ENCODE peak calls at places on chromosomes 12 and 14, in seven cellular contexts. G is pancreas; Q is left ventricle myocardium inferior; Z is astrocyte; L is adrenal gland; J is hepatocyte; X is CD8-positive, alpha-beta T cell. D is an unnamed sample.

GRCh38 chr14:71511152-71511551 is 421.1 kb upstream of the RGS6 start:
- DNase-seq in G (no peak), Q (no peak), Z (no peak), L (no peak), J (no peak), X (no peak), D (no peak)

GRCh38 chr12:47753021-47754001 is 5.4 kb downstream of the RAPGEF3 start:
- DNase-seq in G (peak), Q (peak), Z (no peak), L (peak), J (no peak), X (no peak), D (no peak)

GRCh38 chr14:102217987-102218421 is 78.3 kb downstream of the WDR20 start:
- DNase-seq in G (no peak), Q (no peak), Z (no peak), L (no peak), J (no peak), X (no peak), D (no peak)

GRCh38 chr14:89190779-89191513 is 226.1 kb downstream of the FOXN3 start:
- DNase-seq in G (no peak), Q (no peak), Z (no peak), L (no peak), J (no peak), X (no peak), D (no peak)

GRCh38 chr12:19643635-19644034 is 204.3 kb downstream of the AEBP2 start:
- DNase-seq in G (no peak), Q (no peak), Z (peak), L (no peak), J (peak), X (no peak), D (no peak)

GRCh38 chr12:52818376-52818775 is 4.5 kb upstream of the KRT4 start:
- DNase-seq in G (no peak), Q (no peak), Z (no peak), L (no peak), J (peak), X (no peak), D (no peak)

GRCh38 chr12:88935856-88936255 is 355.6 kb upstream of the KITLG start:
- DNase-seq in G (no peak), Q (no peak), Z (peak), L (no peak), J (no peak), X (no peak), D (no peak)

GRCh38 chr12:84813780-84814663 is 98.6 kb downstream of the SLC6A15 start:
- DNase-seq in G (no peak), Q (no peak), Z (no peak), L (no peak), J (no peak), X (no peak), D (no peak)

GRCh38 chr14:75153295-75153694 is 23.1 kb downstream of the TMED10 start:
- DNase-seq in G (no peak), Q (no peak), Z (no peak), L (no peak), J (peak), X (no peak), D (no peak)

GRCh38 chr12:120999191-121000120 is 16.8 kb downstream of the C12orf43 start:
- DNase-seq in G (peak), Q (no peak), Z (peak), L (no peak), J (no peak), X (no peak), D (no peak)

GRCh38 chr12:51863363-51863920 is 14.9 kb upstream of the FIGNL2 start:
- DNase-seq in G (no peak), Q (no peak), Z (no peak), L (no peak), J (no peak), X (no peak), D (peak)

GRCh38 chr12:68086019-68086603 is 73.4 kb downstream of the IFNG start:
- DNase-seq in G (no peak), Q (no peak), Z (no peak), L (no peak), J (no peak), X (no peak), D (no peak)

GRCh38 chr12:5335059-5335458 is 96.8 kb upstream of the NTF3 start:
- DNase-seq in G (no peak), Q (no peak), Z (no peak), L (no peak), J (no peak), X (no peak), D (no peak)

GRCh38 chr12:10554971-10555481 is 49.3 kb downstream of the EIF2S3B start:
- DNase-seq in G (no peak), Q (no peak), Z (no peak), L (no peak), J (no peak), X (peak), D (no peak)

GRCh38 chr14:100376751-100377171 is 53.6 kb downstream of the SLC25A47 start:
- DNase-seq in G (no peak), Q (no peak), Z (no peak), L (no peak), J (peak), X (no peak), D (no peak)

GRCh38 chr12:132472386-132472785 is 17.6 kb upstream of the FBRSL1 start:
- DNase-seq in G (no peak), Q (no peak), Z (no peak), L (no peak), J (no peak), X (no peak), D (peak)

GRCh38 chr12:58310368-58310767 is 369.0 kb downstream of the ATP23 start:
- DNase-seq in G (no peak), Q (no peak), Z (peak), L (no peak), J (peak), X (no peak), D (no peak)

GRCh38 chr12:19978193-19978592 is 390.1 kb upstream of the PDE3A start:
- DNase-seq in G (no peak), Q (no peak), Z (peak), L (no peak), J (peak), X (no peak), D (no peak)

GRCh38 chr12:116604151-116604550 is 45.0 kb downstream of the MAP1LC3B2 start:
- DNase-seq in G (no peak), Q (no peak), Z (no peak), L (no peak), J (no peak), X (no peak), D (no peak)

GRCh38 chr14:104216457-104216856 is 78.1 kb downstream of the KIF26A start:
- DNase-seq in G (no peak), Q (peak), Z (no peak), L (no peak), J (no peak), X (no peak), D (peak)

GRCh38 chr12:79689477-79690155 is 1.1 kb downstream of the PAWR start:
- DNase-seq in G (peak), Q (peak), Z (no peak), L (peak), J (peak), X (no peak), D (peak)

GRCh38 chr12:132174015-132174660 is 29.9 kb downstream of the NOC4L start:
- DNase-seq in G (no peak), Q (peak), Z (no peak), L (no peak), J (no peak), X (no peak), D (peak)

GRCh38 chr14:55025948-55026347 is 951 bp downstream of the WDHD1 start:
- DNase-seq in G (no peak), Q (no peak), Z (no peak), L (no peak), J (no peak), X (no peak), D (no peak)

GRCh38 chr14:42490536-42490935 is 883.9 kb downstream of the LRFN5 start:
- DNase-seq in G (no peak), Q (no peak), Z (peak), L (no peak), J (no peak), X (no peak), D (no peak)

GRCh38 chr12:72133497-72134055 is 138.6 kb upstream of the TRHDE start:
- DNase-seq in G (no peak), Q (no peak), Z (no peak), L (no peak), J (no peak), X (no peak), D (no peak)

GRCh38 chr14:68666206-68666730 is 126.6 kb downstream of the ZFP36L1 start:
- DNase-seq in G (peak), Q (no peak), Z (no peak), L (no peak), J (no peak), X (no peak), D (no peak)

GRCh38 chr12:38919191-38919590 is 13.8 kb upstream of the CPNE8 start:
- DNase-seq in G (no peak), Q (no peak), Z (peak), L (peak), J (no peak), X (no peak), D (no peak)

GRCh38 chr12:109440851-109441490 is 36.1 kb downstream of the KCTD10 start:
- DNase-seq in G (no peak), Q (no peak), Z (no peak), L (no peak), J (peak), X (no peak), D (no peak)

GRCh38 chr12:109532721-109533486 is 40.4 kb downstream of the MMAB start:
- DNase-seq in G (no peak), Q (no peak), Z (no peak), L (no peak), J (no peak), X (no peak), D (no peak)

GRCh38 chr14:74389980-74390379 is 36.0 kb downstream of the SYNDIG1L start:
- DNase-seq in G (peak), Q (no peak), Z (no peak), L (no peak), J (no peak), X (no peak), D (no peak)

GRCh38 chr12:61546296-61546695 is 713.9 kb upstream of the USP15 start:
- DNase-seq in G (no peak), Q (no peak), Z (no peak), L (no peak), J (peak), X (no peak), D (no peak)

GRCh38 chr14:69069020-69069421 is 83.9 kb downstream of the DCAF5 start:
- DNase-seq in G (no peak), Q (no peak), Z (peak), L (no peak), J (no peak), X (no peak), D (no peak)

GRCh38 chr12:75815756-75816155 is 215.8 kb downstream of the PHLDA1 start:
- DNase-seq in G (no peak), Q (no peak), Z (peak), L (no peak), J (no peak), X (no peak), D (no peak)

GRCh38 chr12:41962171-41962572 is 182.5 kb downstream of the GXYLT1 start:
- DNase-seq in G (peak), Q (peak), Z (no peak), L (peak), J (no peak), X (no peak), D (no peak)

GRCh38 chr12:26878661-26879119 is 45.7 kb upstream of the ITPR2 start:
- DNase-seq in G (peak), Q (peak), Z (peak), L (peak), J (peak), X (no peak), D (peak)

GRCh38 chr12:15527201-15527782 is 205.0 kb downstream of the PTPRO start:
- DNase-seq in G (no peak), Q (peak), Z (no peak), L (peak), J (no peak), X (no peak), D (no peak)

GRCh38 chr14:92352158-92352985 is 29.4 kb downstream of the SLC24A4 start:
- DNase-seq in G (no peak), Q (no peak), Z (no peak), L (no peak), J (no peak), X (no peak), D (no peak)
- TF ChIP-seq CTCF in G (no peak), Q (no peak), Z (no peak), L (no peak), J (peak), X (peak), D (no peak)

GRCh38 chr14:58641509-58641908 is 3.7 kb downstream of the DACT1 start:
- DNase-seq in G (no peak), Q (no peak), Z (no peak), L (no peak), J (no peak), X (no peak), D (no peak)
- TF ChIP-seq CTCF in G (no peak), Q (no peak), Z (no peak), L (no peak), J (peak), X (no peak), D (no peak)

GRCh38 chr12:66603458-66603857 is 75.4 kb downstream of the GRIP1 start:
- DNase-seq in G (peak), Q (no peak), Z (no peak), L (no peak), J (peak), X (no peak), D (no peak)
- TF ChIP-seq CTCF in G (no peak), Q (no peak), Z (no peak), L (no peak), J (no peak), X (no peak), D (no peak)

GRCh38 chr12:44689587-44689986 is 186.5 kb downstream of the NELL2 start:
- DNase-seq in G (no peak), Q (no peak), Z (no peak), L (no peak), J (no peak), X (no peak), D (no peak)
- TF ChIP-seq CTCF in G (no peak), Q (no peak), Z (no peak), L (no peak), J (no peak), X (no peak), D (no peak)

GRCh38 chr14:23895480-23895879 is 58.1 kb upstream of the DHRS4 start:
- DNase-seq in G (no peak), Q (no peak), Z (no peak), L (no peak), J (no peak), X (no peak), D (no peak)
- TF ChIP-seq CTCF in G (no peak), Q (no peak), Z (no peak), L (no peak), J (no peak), X (no peak), D (peak)

GRCh38 chr12:92612611-92613010 is 90.2 kb upstream of the PLEKHG7 start:
- DNase-seq in G (no peak), Q (no peak), Z (no peak), L (no peak), J (no peak), X (no peak), D (no peak)

GRCh38 chr12:92606956-92607355 is 95.8 kb upstream of the PLEKHG7 start:
- DNase-seq in G (no peak), Q (no peak), Z (no peak), L (no peak), J (no peak), X (no peak), D (no peak)

GRCh38 chr12:92605621-92606170 is 97.1 kb upstream of the PLEKHG7 start:
- DNase-seq in G (no peak), Q (no peak), Z (no peak), L (no peak), J (no peak), X (no peak), D (no peak)

GRCh38 chr12:92604786-92605185 is 98.0 kb upstream of the PLEKHG7 start:
- DNase-seq in G (no peak), Q (no peak), Z (no peak), L (no peak), J (no peak), X (no peak), D (no peak)

DNA sequence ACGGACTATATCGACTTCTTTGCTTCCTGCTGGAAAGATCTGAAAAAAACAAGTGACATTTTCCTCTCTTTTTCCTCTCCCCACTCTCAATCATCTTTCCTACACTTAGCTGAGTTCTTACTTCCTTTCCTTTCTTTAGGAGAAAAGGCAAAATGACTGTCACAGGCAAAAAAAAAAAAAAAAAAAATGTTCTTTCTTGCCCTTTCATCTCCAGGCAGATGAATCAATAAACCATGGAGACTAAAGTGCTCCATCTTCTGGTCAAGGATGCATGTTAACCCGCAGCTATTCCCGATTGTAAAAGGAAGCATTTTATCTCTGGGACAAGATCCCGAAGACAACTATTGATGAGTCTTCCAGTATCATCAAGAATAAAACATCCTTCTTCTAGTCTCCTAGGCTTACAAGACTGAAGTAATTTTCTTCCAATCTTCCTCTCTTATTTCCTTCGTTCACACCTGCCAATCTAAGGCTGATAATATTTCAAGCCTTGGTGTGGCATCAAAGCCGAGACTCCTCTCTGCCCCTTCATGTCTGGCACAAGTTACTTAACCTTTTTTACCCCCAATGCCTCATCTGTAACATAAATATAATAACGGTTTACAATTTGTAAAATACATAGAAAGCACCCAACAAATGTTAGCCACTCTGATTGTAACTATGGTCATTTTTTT is 94.2 kb upstream of the PLEKHG7 start:
- DNase-seq in G (no peak), Q (no peak), Z (peak), L (no peak), J (peak), X (no peak), D (no peak)
- TF ChIP-seq CTCF in G (no peak), Q (peak), Z (peak), L (peak), J (peak), X (no peak), D (peak)

DNA sequence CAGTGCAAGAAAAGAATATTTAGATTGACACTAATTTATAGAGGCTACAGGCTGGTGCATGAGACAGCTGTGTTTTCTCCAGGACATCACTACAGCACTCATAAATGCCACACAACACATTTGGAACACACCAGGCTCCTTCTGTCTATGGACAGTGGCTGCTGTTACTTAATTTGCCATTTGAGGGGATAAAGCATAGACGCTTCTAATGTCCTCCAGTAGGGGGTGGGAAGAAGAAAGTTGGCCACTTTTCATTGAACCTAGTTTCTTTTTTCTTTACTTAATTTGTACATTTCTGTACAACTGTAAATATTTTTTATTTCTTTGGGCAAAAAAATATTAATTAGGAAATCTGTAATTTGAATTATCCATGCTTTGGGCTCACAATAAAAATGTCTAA is 12.4 kb upstream of the RTN1 start:
- DNase-seq in G (no peak), Q (no peak), Z (no peak), L (no peak), J (no peak), X (no peak), D (no peak)
- TF ChIP-seq CTCF in G (no peak), Q (no peak), Z (peak), L (no peak), J (peak), X (no peak), D (no peak)

GRCh38 chr12:54390668-54391551 is 6.4 kb upstream of the ZNF385A start:
- DNase-seq in G (peak), Q (peak), Z (no peak), L (no peak), J (peak), X (peak), D (no peak)
- TF ChIP-seq CTCF in G (no peak), Q (no peak), Z (no peak), L (no peak), J (peak), X (no peak), D (no peak)

D was measured in right lobe of liver.